ENCODE peak calls at places on chromosomes 12 and 14, in ten cellular contexts. R, C, G, J, I, Q, K, V, U and B are unnamed samples. For H3K9me3, the result is how much of the 10 kb centered on the place peaks cover.

GRCh38 chr14:45199246-45199645 is 53.8 kb downstream of the MIS18BP1 start:
- DNase-seq in K (no peak), I (peak), G (peak), R (no peak), V (no peak), Q (no peak), U (no peak), C (no peak), J (no peak), B (no peak)

GRCh38 chr14:92997343-92998061 is 74.6 kb downstream of the CHGA start:
- DNase-seq in U (no peak), G (no peak), C (no peak), K (no peak), J (no peak), V (no peak), R (no peak), I (no peak), Q (no peak), B (peak)

GRCh38 chr14:31781578-31781977 is 220.4 kb downstream of the NUBPL start:
- DNase-seq in G (no peak), U (no peak), Q (no peak), J (no peak), C (no peak), I (no peak), K (peak), R (peak), V (no peak), B (no peak)

GRCh38 chr12:115147916-115148315 is 463.9 kb upstream of the TBX3 start:
- DNase-seq in R (no peak), Q (no peak), C (no peak), I (no peak), V (no peak), J (no peak), K (no peak), G (no peak), U (no peak), B (no peak)

GRCh38 chr14:93648440-93649168 is 139.7 kb downstream of the PRIMA1 start:
- DNase-seq in Q (peak), C (no peak), K (no peak), J (no peak), G (no peak), R (peak), I (peak), U (peak), V (no peak), B (no peak)

GRCh38 chr12:55707841-55708694 is at the start of gene ITGA7:
- DNase-seq in Q (peak), U (peak), V (peak), K (peak), R (peak), I (peak), G (no peak), J (no peak), C (peak), B (peak)

GRCh38 chr12:18217981-18218380 is 43.3 kb upstream of the PIK3C2G start:
- DNase-seq in C (no peak), Q (no peak), R (no peak), J (no peak), V (no peak), K (no peak), I (no peak), U (no peak), G (no peak), B (no peak)

GRCh38 chr12:44780221-44780770 is 95.8 kb downstream of the NELL2 start:
- DNase-seq in C (no peak), J (no peak), K (no peak), Q (no peak), V (no peak), I (no peak), R (no peak), U (no peak), G (no peak), B (no peak)

GRCh38 chr12:14854586-14855163 is 11.3 kb upstream of the ART4 start:
- DNase-seq in J (no peak), V (no peak), Q (no peak), C (no peak), K (no peak), U (no peak), G (no peak), I (peak), R (no peak), B (no peak)

GRCh38 chr12:112855375-112855774 is 51.4 kb upstream of the OAS1 start:
- DNase-seq in V (no peak), I (no peak), G (no peak), U (no peak), J (no peak), Q (peak), K (no peak), C (no peak), R (peak), B (no peak)

GRCh38 chr12:50246873-50247612 is 36.3 kb downstream of the LIMA1 start:
- DNase-seq in V (peak), G (peak), J (peak), C (peak), I (peak), R (no peak), U (peak), K (no peak), Q (no peak), B (peak)

GRCh38 chr14:71324767-71325272 is 417.6 kb downstream of the PCNX1 start:
- DNase-seq in K (no peak), V (peak), Q (peak), C (no peak), G (peak), I (peak), R (no peak), U (no peak), J (no peak), B (no peak)

GRCh38 chr12:96985515-96986362 is 78.7 kb downstream of the NEDD1 start:
- DNase-seq in G (peak), U (no peak), C (no peak), Q (peak), K (no peak), J (no peak), I (peak), R (peak), V (peak), B (no peak)

GRCh38 chr12:45049912-45050318 is 984 bp downstream of the DBX2 start:
- DNase-seq in I (no peak), U (no peak), C (no peak), J (no peak), G (peak), Q (no peak), K (peak), R (no peak), V (no peak), B (no peak)

GRCh38 chr12:88633312-88633711 is 53.0 kb upstream of the KITLG start:
- DNase-seq in I (peak), G (no peak), V (no peak), U (no peak), K (no peak), R (no peak), J (no peak), C (no peak), Q (no peak), B (no peak)

GRCh38 chr12:114011711-114012110 is 45.6 kb upstream of the RBM19 start:
- DNase-seq in J (no peak), G (no peak), I (no peak), C (no peak), R (no peak), K (no peak), U (no peak), Q (no peak), V (no peak), B (no peak)

GRCh38 chr12:108424026-108424425 is 84.9 kb upstream of the CMKLR1 start:
- DNase-seq in U (no peak), C (no peak), G (no peak), Q (no peak), R (no peak), K (no peak), I (no peak), J (no peak), V (no peak), B (no peak)

GRCh38 chr12:39227218-39227617 is 215.7 kb downstream of the KIF21A start:
- DNase-seq in G (peak), J (no peak), I (no peak), V (no peak), U (no peak), C (no peak), K (no peak), R (no peak), Q (no peak), B (no peak)

GRCh38 chr12:103817791-103818190 is 23.2 kb downstream of the NT5DC3 start:
- DNase-seq in U (no peak), K (no peak), I (no peak), Q (no peak), V (no peak), G (no peak), J (no peak), C (no peak), R (no peak), B (no peak)

GRCh38 chr14:85535916-85536834 is 6.2 kb downstream of the FLRT2 start:
- DNase-seq in C (no peak), R (no peak), J (no peak), I (peak), G (peak), U (no peak), Q (peak), V (peak), K (no peak), B (no peak)

GRCh38 chr12:11906284-11906935 is 164.3 kb upstream of the BCL2L14 start:
- DNase-seq in C (no peak), K (no peak), G (peak), R (no peak), I (peak), U (no peak), J (no peak), Q (no peak), V (no peak), B (no peak)

GRCh38 chr12:65204886-65205525 is 35.6 kb downstream of the LEMD3 start:
- DNase-seq in G (no peak), J (no peak), C (no peak), U (no peak), K (no peak), R (no peak), V (no peak), I (no peak), Q (peak), B (no peak)

GRCh38 chr14:94701854-94702370 is 68.0 kb downstream of the GSC start:
- DNase-seq in I (no peak), V (no peak), R (no peak), U (no peak), J (no peak), K (no peak), C (no peak), Q (peak), G (no peak), B (no peak)

GRCh38 chr12:26426652-26427051 is 231.3 kb downstream of the SSPN start:
- DNase-seq in U (no peak), G (no peak), J (no peak), V (no peak), Q (no peak), I (no peak), R (no peak), C (no peak), K (no peak), B (no peak)

GRCh38 chr14:57295261-57295660 is 26.5 kb downstream of the AP5M1 start:
- DNase-seq in V (no peak), K (no peak), J (no peak), Q (no peak), C (no peak), G (no peak), I (no peak), U (no peak), R (no peak), B (no peak)

GRCh38 chr12:53766881-53767280 is 15.1 kb upstream of the CISTR start:
- DNase-seq in U (no peak), C (no peak), V (no peak), R (no peak), K (no peak), J (no peak), Q (no peak), I (no peak), G (no peak), B (no peak)

GRCh38 chr14:65035049-65035448 is 48.4 kb downstream of the FNTB start:
- DNase-seq in I (no peak), U (no peak), R (no peak), V (peak), G (peak), C (peak), J (peak), K (no peak), Q (no peak), B (peak)

GRCh38 chr12:123761841-123762714 is at the start of gene DNAH10:
- DNase-seq in G (peak), I (peak), K (peak), U (peak), J (no peak), V (no peak), C (no peak), Q (peak), R (peak), B (peak)

GRCh38 chr12:632102-632696 is 31.0 kb downstream of the NINJ2 start:
- DNase-seq in Q (peak), K (peak), C (peak), I (peak), V (peak), J (peak), R (peak), U (peak), G (peak), B (no peak)

GRCh38 chr14:36988568-36988967 is 183.8 kb downstream of the SLC25A21 start:
- DNase-seq in R (no peak), V (no peak), K (no peak), Q (no peak), J (no peak), G (no peak), U (no peak), I (peak), C (no peak), B (no peak)

GRCh38 chr14:64502476-64503183 is 1.0 kb downstream of the ZBTB25 start:
- DNase-seq in C (no peak), K (no peak), R (no peak), Q (peak), I (peak), U (no peak), G (peak), J (no peak), V (peak), B (no peak)

GRCh38 chr14:51020024-51020710 is 74.7 kb downstream of the TRIM9 start:
- DNase-seq in I (no peak), R (no peak), U (no peak), Q (no peak), C (no peak), G (peak), K (no peak), J (no peak), V (no peak), B (no peak)

GRCh38 chr14:91114079-91115065 is 499 bp downstream of the DGLUCY start:
- DNase-seq in C (peak), I (peak), U (peak), G (peak), Q (peak), R (peak), V (peak), J (peak), K (peak), B (peak)

GRCh38 chr14:39369029-39369428 is 63.2 kb downstream of the FBXO33 start:
- DNase-seq in G (no peak), K (no peak), I (no peak), U (no peak), V (no peak), C (no peak), Q (peak), J (no peak), R (no peak), B (no peak)
- H3K4me3 ChIP-seq in G (no peak), K (no peak), I (no peak), U (no peak), V (no peak), C (no peak), Q (peak), J (no peak), R (no peak), B (no peak)

DNA sequence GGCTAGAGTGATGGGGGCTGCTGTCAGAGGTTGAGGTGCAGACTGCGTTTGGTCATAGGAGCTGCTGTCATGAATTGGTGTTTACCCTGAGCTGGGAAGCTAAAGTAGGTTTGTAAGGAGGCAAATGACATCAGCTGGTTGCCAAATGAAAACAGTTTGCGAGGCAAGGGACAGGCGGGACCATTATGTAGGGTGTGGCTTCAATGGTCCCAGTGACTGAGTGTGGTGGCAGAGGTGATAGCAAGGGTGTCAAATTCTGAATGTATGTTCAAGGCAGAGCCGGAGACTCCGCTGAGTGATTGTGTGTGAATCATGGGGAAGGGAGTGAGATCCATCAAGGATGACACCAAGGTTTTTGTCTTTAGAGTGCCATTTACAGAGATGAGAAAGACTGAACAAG is 359.5 kb downstream of the VRK1 start:
- DNase-seq in G (no peak), K (no peak), Q (no peak), J (no peak), C (no peak), R (no peak), U (no peak), I (no peak), V (no peak), B (no peak)
- H3K9me3 ChIP-seq in G (under half), K (under half), Q (under half), J (under half), C (under half), R (under half), U (under half), I (under half), V (under half), B (under half)

GRCh38 chr14:67267929-67268328 is 26.7 kb downstream of the PALS1 start:
- DNase-seq in I (no peak), J (no peak), G (no peak), K (no peak), U (no peak), Q (no peak), V (no peak), R (no peak), C (no peak), B (no peak)
- H3K4me3 ChIP-seq in I (peak), J (no peak), G (no peak), K (no peak), U (no peak), Q (peak), V (no peak), R (no peak), C (peak), B (no peak)

GRCh38 chr14:105864651-105865265 is 338.4 kb downstream of the TMEM121 start:
- DNase-seq in R (no peak), I (no peak), K (no peak), V (no peak), Q (peak), C (no peak), J (no peak), U (peak), G (no peak), B (peak)

GRCh38 chr14:105865266-105865903 is 339.0 kb downstream of the TMEM121 start:
- DNase-seq in R (no peak), U (peak), C (no peak), K (no peak), Q (peak), V (no peak), J (no peak), G (no peak), I (no peak), B (peak)

GRCh38 chr14:105866841-105867321 is 340.5 kb downstream of the TMEM121 start:
- DNase-seq in J (no peak), V (no peak), G (no peak), K (no peak), I (no peak), Q (peak), U (peak), R (no peak), C (no peak), B (peak)

GRCh38 chr14:105867961-105868599 is 341.7 kb downstream of the TMEM121 start:
- DNase-seq in R (no peak), Q (peak), K (no peak), G (no peak), C (no peak), J (no peak), V (peak), I (no peak), U (no peak), B (peak)

GRCh38 chr14:105865904-105866840 is 339.8 kb downstream of the TMEM121 start:
- DNase-seq in U (peak), I (no peak), R (no peak), Q (peak), K (no peak), G (no peak), C (no peak), J (no peak), V (peak), B (peak)
- H3K9me3 ChIP-seq in U (under half), I (under half), R (under half), Q (half or more), K (half or more), G (under half), C (under half), J (under half), V (under half), B (under half)

DNA sequence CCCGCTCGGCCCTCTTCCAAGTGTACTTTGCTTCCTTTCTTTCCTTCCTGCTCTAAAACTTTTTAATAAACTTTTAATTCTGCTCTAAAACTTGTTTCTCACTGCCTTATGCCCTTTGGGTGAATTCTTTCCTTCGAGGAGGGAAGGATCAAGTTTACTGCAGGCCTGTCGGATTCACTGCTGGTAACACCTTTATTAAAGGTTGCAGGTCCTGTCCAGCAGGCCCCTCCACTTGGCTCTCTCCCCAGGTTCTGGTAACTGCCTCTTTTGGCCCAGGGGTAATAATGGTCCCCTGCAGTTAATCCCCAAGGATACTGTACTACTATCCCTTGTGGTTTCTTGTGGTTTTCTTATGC is 152.7 kb upstream of the EEA1 start:
- DNase-seq in V (no peak), U (peak), Q (no peak), I (no peak), C (no peak), J (no peak), K (no peak), R (no peak), G (no peak), B (no peak)
- H3K4me3 ChIP-seq in V (no peak), U (no peak), Q (no peak), I (no peak), C (no peak), J (no peak), K (no peak), R (no peak), G (no peak), B (no peak)

DNA sequence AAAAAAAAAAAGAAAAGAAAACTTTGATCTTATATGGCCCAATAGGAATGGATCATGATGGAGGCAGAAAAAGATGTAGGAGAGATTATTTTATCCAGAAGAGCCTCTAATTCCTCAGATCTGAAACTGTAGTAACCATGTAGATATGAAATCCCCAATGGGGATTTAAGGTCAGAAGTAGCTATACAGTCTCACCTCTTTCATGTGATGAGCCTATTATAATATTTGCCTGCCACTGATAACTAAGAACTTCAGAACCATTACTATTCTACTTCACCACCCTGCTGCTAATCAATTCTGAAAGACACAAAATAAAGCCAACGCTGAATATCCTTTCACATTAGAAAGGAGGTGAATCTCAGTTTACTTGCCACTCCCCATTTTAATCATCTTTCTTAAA is 29.3 kb downstream of the BAZ1A start:
- DNase-seq in R (no peak), Q (no peak), J (no peak), G (no peak), I (no peak), C (no peak), V (no peak), K (no peak), U (no peak), B (no peak)
- H3K9me3 ChIP-seq in R (under half), Q (under half), J (under half), G (under half), I (under half), C (under half), V (under half), K (under half), U (under half), B (under half)

GRCh38 chr12:57839996-57840395 is 6.5 kb downstream of the CTDSP2 start:
- DNase-seq in Q (no peak), R (no peak), U (no peak), J (no peak), I (no peak), C (no peak), K (no peak), V (peak), G (no peak), B (no peak)
- H3K4me3 ChIP-seq in Q (no peak), R (no peak), U (no peak), J (no peak), I (no peak), C (peak), K (no peak), V (no peak), G (peak), B (no peak)

DNA sequence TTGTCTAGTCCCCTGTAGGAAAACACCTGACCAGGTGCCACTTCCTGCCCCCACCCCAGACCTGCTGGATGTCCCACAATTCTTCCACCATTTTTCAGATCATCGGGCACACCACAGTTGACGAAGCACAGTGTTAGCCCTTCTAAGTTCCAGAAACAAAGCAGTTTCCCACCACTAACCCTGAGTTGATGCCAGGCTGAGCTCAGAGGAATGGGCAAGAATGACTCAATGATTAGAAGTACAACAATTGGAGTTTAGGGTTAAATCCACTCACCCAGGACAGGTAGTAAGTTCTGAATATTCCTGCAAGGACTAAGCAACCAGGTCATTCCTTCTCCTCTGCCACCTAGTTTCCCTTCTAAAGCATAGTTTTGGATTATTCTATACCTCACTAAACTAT is 979.8 kb downstream of the BCL11B start:
- DNase-seq in I (no peak), V (no peak), J (no peak), K (no peak), Q (no peak), C (no peak), G (no peak), U (no peak), R (no peak), B (no peak)
- H3K9me3 ChIP-seq in I (under half), V (under half), J (under half), K (under half), Q (under half), C (under half), G (under half), U (under half), R (under half), B (under half)